ENCODE peak calls at places on chromosome 20, in eight cellular contexts. M is cardiac muscle cell; Z is HT-29; B is right atrium auricular region; D is heart right ventricle; A is stimulated activated CD4-positive, alpha-beta T cell treated with anti-CD3 and anti-CD28 coated beads, Interleukin-1b, Interleukin-23, amount 100 ng/mL, for 24 hours; R is GM10248; P is WTC11. O is an unnamed sample.

GRCh38 chr20:44454301-44454963 is 21.2 kb upstream of the TTPAL start:
- DNase-seq in M (no peak), Z (no peak), B (no peak), D (no peak), A (no peak), R (no peak), P (no peak), O (no peak)

GRCh38 chr20:17584684-17585083 is 14.8 kb downstream of the DSTN start:
- DNase-seq in M (no peak), Z (no peak), B (no peak), D (no peak), A (no peak), R (no peak), P (no peak), O (no peak)

GRCh38 chr20:50120935-50121693 is 8.2 kb upstream of the UBE2V1 start:
- DNase-seq in M (peak; percentile 66), Z (peak; percentile 91), B (no peak), D (no peak), A (peak; percentile 26), R (no peak), P (peak; percentile 70), O (peak; percentile 44)

GRCh38 chr20:15992564-15992963 is 580.7 kb downstream of the KIF16B start:
- DNase-seq in M (no peak), Z (no peak), B (no peak), D (no peak), A (no peak), R (no peak), P (no peak), O (no peak)

GRCh38 chr20:33387177-33387576 is 14.1 kb downstream of the CDK5RAP1 start:
- DNase-seq in M (no peak), Z (no peak), B (no peak), D (peak; percentile 52), A (no peak), R (no peak), P (no peak), O (no peak)

GRCh38 chr20:59398552-59399265 is 98.3 kb downstream of the EDN3 start:
- DNase-seq in M (no peak), Z (no peak), B (no peak), D (no peak), A (no peak), R (no peak), P (no peak), O (no peak)

GRCh38 chr20:46559001-46559400 is 8.5 kb upstream of the OCSTAMP start:
- DNase-seq in M (no peak), Z (no peak), B (no peak), D (no peak), A (no peak), R (no peak), P (no peak), O (no peak)

GRCh38 chr20:48008850-48009535 is 223.7 kb upstream of the SULF2 start:
- DNase-seq in M (no peak), Z (no peak), B (peak; percentile 16), D (no peak), A (no peak), R (no peak), P (no peak), O (no peak)

GRCh38 chr20:1674361-1674760 is 16.8 kb upstream of the SIRPG start:
- DNase-seq in M (no peak), Z (no peak), B (no peak), D (no peak), A (no peak), R (no peak), P (no peak), O (no peak)

GRCh38 chr20:53330744-53331143 is 262.9 kb downstream of the ZNF217 start:
- DNase-seq in M (no peak), Z (no peak), B (no peak), D (no peak), A (no peak), R (no peak), P (no peak), O (no peak)

GRCh38 chr20:19926581-19926980 is 90.6 kb upstream of the NAA20 start:
- DNase-seq in M (peak; percentile 56), Z (no peak), B (no peak), D (no peak), A (no peak), R (no peak), P (no peak), O (no peak)

GRCh38 chr20:61926253-61926613 is 139.4 kb downstream of the TAF4 start:
- DNase-seq in M (no peak), Z (no peak), B (no peak), D (no peak), A (no peak), R (no peak), P (no peak), O (no peak)